ENCODE peak calls at places on chromosomes 2 and 18, in four cellular contexts. One of them, this sample, is unnamed.

GRCh38 chr2:191171708-191172355 is 21.0 kb upstream of the STAT4 start:
- DNase-seq in SK-N-SH: no peak
- DNase-seq in HepG2: no peak
- DNase-seq in GM12878: no peak
- DNase-seq in this sample: no peak

GRCh38 chr18:22778996-22779395 is 154.1 kb upstream of the RBBP8 start:
- DNase-seq in SK-N-SH: peak; percentile 9
- DNase-seq in HepG2: no peak
- DNase-seq in GM12878: no peak
- DNase-seq in this sample: no peak

GRCh38 chr18:8625693-8626092 is 16.5 kb downstream of the RAB12 start:
- DNase-seq in GM12878: no peak
- DNase-seq in HepG2: no peak
- DNase-seq in SK-N-SH: no peak
- DNase-seq in this sample: no peak

GRCh38 chr18:9671214-9671613 is 36.9 kb upstream of the RAB31 start:
- DNase-seq in HepG2: no peak
- DNase-seq in SK-N-SH: no peak
- DNase-seq in GM12878: no peak
- DNase-seq in this sample: no peak

GRCh38 chr2:207990784-207991183 is 34.5 kb downstream of the PLEKHM3 start:
- DNase-seq in GM12878: no peak
- DNase-seq in HepG2: no peak
- DNase-seq in SK-N-SH: no peak
- DNase-seq in this sample: no peak

GRCh38 chr2:208222351-208222750 is 32.5 kb downstream of the IDH1 start:
- DNase-seq in HepG2: no peak
- DNase-seq in GM12878: no peak
- DNase-seq in SK-N-SH: no peak
- DNase-seq in this sample: no peak

GRCh38 chr2:20565623-20566236 is 85.2 kb downstream of the HS1BP3 start:
- DNase-seq in HepG2: peak; percentile 63
- DNase-seq in GM12878: no peak
- DNase-seq in SK-N-SH: no peak
- DNase-seq in this sample: no peak

GRCh38 chr18:44696892-44697291 is 16.2 kb downstream of the SETBP1 start:
- DNase-seq in SK-N-SH: no peak
- DNase-seq in GM12878: no peak
- DNase-seq in HepG2: no peak
- DNase-seq in this sample: no peak

GRCh38 chr2:100878000-100878786 is 58.3 kb downstream of the NPAS2 start:
- DNase-seq in GM12878: no peak
- DNase-seq in HepG2: no peak
- DNase-seq in SK-N-SH: no peak
- DNase-seq in this sample: no peak

GRCh38 chr2:27185331-27186026 is 26.4 kb upstream of the ATRAID start:
- DNase-seq in SK-N-SH: no peak
- DNase-seq in HepG2: peak; percentile 86
- DNase-seq in GM12878: no peak
- DNase-seq in this sample: no peak

GRCh38 chr2:55050133-55050994 is at the start of gene RTN4:
- DNase-seq in GM12878: peak; percentile 98
- DNase-seq in HepG2: peak; percentile 99
- DNase-seq in SK-N-SH: peak; percentile 96
- DNase-seq in this sample: peak; percentile 83

GRCh38 chr18:57276720-57277284 is 75.6 kb upstream of the ST8SIA3 start:
- DNase-seq in HepG2: no peak
- DNase-seq in GM12878: no peak
- DNase-seq in SK-N-SH: no peak
- DNase-seq in this sample: no peak

DNA sequence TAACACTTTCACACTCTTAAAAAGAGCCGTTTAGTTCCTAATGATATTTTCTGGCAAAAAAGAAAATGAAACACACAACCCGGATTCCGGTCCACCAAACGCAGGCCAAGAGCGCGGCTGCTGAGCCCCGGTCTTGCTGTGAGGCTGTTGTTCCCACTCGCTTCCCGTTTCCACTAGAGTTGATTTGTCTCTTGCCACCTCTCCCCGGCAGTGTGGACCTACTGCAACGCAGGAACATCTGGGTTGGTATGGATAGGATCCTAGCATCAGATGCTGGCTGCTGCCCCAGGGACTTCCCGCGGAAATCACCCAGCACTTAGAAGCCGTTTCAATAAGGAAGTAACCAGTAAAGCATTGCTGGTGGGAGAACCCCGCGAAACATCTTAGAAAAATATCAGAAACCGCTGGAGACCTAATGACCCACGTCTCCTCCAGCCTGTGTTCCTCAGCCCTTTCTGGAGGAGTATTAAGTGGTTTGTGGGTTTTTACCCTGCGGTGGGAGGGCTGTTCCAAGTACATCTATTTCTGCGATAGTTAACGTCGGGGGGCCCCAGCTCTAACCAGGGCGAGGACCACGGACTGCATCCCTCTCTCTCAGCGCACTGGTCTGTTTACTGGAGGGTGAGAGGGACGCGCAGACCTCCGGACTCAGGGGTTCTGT is 928 bp downstream of the DOCK10 start:
- DNase-seq in GM12878: peak; percentile 84
- DNase-seq in HepG2: no peak
- DNase-seq in SK-N-SH: peak; percentile 44
- DNase-seq in this sample: peak; percentile 36
- TF ChIP-seq TAF1 in GM12878: peak; percentile 66
- TF ChIP-seq TAF1 in HepG2: no peak
- TF ChIP-seq TAF1 in SK-N-SH: no peak
- TF ChIP-seq TAF1 in this sample: peak; percentile 64

GRCh38 chr2:148258124-148258523 is 237.2 kb downstream of the MBD5 start:
- DNase-seq in SK-N-SH: no peak
- DNase-seq in HepG2: no peak
- DNase-seq in GM12878: no peak
- DNase-seq in this sample: no peak
- TF ChIP-seq TAF1 in SK-N-SH: no peak
- TF ChIP-seq TAF1 in HepG2: no peak
- TF ChIP-seq TAF1 in GM12878: no peak
- TF ChIP-seq TAF1 in this sample: no peak

DNA sequence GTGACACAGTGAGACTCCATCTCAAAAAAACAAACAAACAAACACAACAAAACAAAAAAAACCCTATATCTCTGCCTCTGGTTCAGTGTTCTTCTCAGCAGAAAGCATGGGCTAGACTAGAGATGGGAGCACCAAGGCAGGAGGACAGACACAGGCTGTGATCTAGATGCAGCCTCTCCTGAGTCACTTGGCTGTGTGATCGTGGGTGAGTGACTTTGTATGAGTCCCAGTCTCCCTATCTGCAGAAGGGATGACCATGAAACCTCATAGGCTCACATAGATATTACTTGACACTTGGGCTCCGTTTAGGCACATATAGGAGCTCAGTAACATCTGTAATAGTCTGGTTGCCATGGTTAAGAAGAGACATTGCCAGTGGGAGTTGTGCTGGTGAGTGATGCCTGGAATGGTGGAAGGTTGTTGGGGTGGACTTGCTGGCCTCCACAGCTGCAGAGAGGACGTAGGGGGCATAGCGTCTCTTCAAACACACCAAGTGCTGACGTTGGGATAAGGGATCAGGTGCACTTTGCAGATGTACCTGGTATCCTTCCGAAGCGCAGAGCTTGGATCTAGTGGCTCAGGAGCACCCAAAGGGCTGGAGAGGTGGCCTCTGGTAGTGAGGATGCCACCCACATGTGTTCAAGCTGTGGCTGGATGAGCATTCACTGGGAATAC is 318.9 kb upstream of the HS6ST1 start:
- DNase-seq in SK-N-SH: no peak
- DNase-seq in HepG2: no peak
- DNase-seq in GM12878: no peak
- DNase-seq in this sample: no peak
- TF ChIP-seq TAF1 in SK-N-SH: no peak
- TF ChIP-seq TAF1 in HepG2: no peak
- TF ChIP-seq TAF1 in GM12878: no peak
- TF ChIP-seq TAF1 in this sample: no peak

DNA sequence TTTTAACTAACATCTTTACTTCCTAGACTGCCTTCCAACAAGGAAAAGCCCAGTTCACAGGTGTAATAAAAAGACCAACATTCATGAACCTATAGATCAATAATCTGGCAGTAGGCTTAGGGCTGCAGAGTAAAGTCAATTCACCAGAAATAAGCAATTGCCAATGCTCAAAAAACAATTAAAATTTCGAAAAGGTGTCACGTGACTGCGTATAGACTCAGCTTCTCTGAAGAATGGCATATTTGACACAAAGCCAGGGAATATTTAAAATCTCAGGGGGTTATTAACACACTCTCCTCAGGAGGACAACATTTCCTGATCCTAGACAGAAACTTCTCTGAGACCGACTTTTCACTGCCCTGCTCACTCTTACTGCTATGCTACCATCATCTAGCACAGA is 245.2 kb upstream of the LRATD1 start:
- DNase-seq in GM12878: no peak
- DNase-seq in HepG2: no peak
- DNase-seq in SK-N-SH: no peak
- DNase-seq in this sample: no peak
- TF ChIP-seq TAF1 in GM12878: no peak
- TF ChIP-seq TAF1 in HepG2: no peak
- TF ChIP-seq TAF1 in SK-N-SH: no peak
- TF ChIP-seq TAF1 in this sample: no peak

GRCh38 chr2:96534131-96534530 is 2.4 kb upstream of the ARID5A start:
- DNase-seq in HepG2: no peak
- DNase-seq in GM12878: no peak
- DNase-seq in SK-N-SH: no peak
- DNase-seq in this sample: no peak

GRCh38 chr2:96534701-96535181 is 1.8 kb upstream of the ARID5A start:
- DNase-seq in SK-N-SH: peak; percentile 59
- DNase-seq in GM12878: no peak
- DNase-seq in HepG2: no peak
- DNase-seq in this sample: no peak

GRCh38 chr2:96532641-96533291 is 3.8 kb upstream of the ARID5A start:
- DNase-seq in SK-N-SH: no peak
- DNase-seq in GM12878: no peak
- DNase-seq in HepG2: no peak
- DNase-seq in this sample: no peak

GRCh38 chr2:96531872-96532505 is 4.6 kb upstream of the ARID5A start:
- DNase-seq in GM12878: peak; percentile 94
- DNase-seq in SK-N-SH: peak; percentile 86
- DNase-seq in HepG2: no peak
- DNase-seq in this sample: peak; percentile 57

DNA sequence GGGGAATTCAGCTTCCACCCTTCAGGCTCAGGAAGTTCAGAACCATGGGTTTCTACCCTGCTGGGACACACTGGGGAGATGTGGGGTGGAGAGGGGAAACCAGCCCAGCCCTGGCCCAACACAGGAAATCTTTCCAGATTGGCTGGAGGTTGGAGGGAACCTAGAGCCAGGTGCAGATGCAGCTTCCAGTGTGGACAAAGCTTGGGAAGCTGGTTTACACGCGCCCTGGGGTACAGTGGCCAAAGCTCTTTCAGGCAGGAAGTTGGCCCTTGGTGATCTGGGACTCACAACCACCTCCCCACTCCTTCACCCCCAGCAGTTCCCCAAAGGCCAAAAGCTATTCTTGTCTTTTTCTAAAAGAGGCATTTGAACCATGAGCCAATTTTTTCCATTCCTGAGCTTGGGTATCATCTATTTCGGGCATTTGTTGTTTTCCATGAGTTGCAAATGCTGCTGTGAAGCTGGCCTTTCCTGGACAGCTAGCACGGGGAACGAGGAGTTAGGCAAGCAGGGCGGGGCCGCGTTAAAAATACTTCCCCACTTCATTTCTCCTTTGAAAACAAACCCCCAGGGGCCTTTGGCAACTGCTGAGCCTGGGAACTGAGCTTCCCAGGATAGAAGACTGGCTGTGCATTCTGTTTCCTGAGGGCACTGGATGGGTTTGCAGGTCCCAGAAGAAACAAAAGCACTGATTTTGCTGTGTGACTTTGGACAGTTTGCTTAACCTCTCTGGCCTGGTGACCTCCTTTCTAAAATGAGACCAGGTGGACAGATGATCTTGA is 3.1 kb upstream of the ARID5A start:
- DNase-seq in GM12878: no peak
- DNase-seq in SK-N-SH: no peak
- DNase-seq in HepG2: no peak
- DNase-seq in this sample: no peak
- TF ChIP-seq TAF1 in GM12878: no peak
- TF ChIP-seq TAF1 in SK-N-SH: no peak
- TF ChIP-seq TAF1 in HepG2: no peak
- TF ChIP-seq TAF1 in this sample: no peak